ENCODE peak calls at places on chromosomes 4 and X, in eight cellular contexts. C, P, F, Q, T, J, N and X are unnamed samples.

GRCh38 chrX:16451331-16451730 is 198.6 kb upstream of the S100G start:
- DNase-seq in C (peak; percentile 56), P (no peak), F (no peak), Q (no peak), T (no peak), J (no peak), N (no peak), X (no peak)

GRCh38 chrX:2226182-2226581 is 274.6 kb downstream of the DHRSX start:
- DNase-seq in C (no peak), P (no peak), F (no peak), Q (no peak), T (no peak), J (no peak), N (no peak), X (no peak)

GRCh38 chr4:5967783-5968182 is 50.4 kb downstream of the C4orf50 start:
- DNase-seq in C (no peak), P (no peak), F (no peak), Q (no peak), T (no peak), J (no peak), N (no peak), X (no peak)

GRCh38 chrX:63664083-63664482 is 120.9 kb downstream of the ARHGEF9 start:
- DNase-seq in C (no peak), P (no peak), F (no peak), Q (no peak), T (no peak), J (no peak), N (no peak), X (no peak)

GRCh38 chr4:119570401-119570800 is 58.2 kb downstream of the PDE5A start:
- DNase-seq in C (no peak), P (no peak), F (no peak), Q (no peak), T (no peak), J (peak; percentile 42), N (peak; percentile 20), X (no peak)

GRCh38 chrX:15233416-15234015 is 36.4 kb downstream of the ASB9 start:
- DNase-seq in C (no peak), P (no peak), F (no peak), Q (no peak), T (no peak), J (no peak), N (no peak), X (no peak)

GRCh38 chr4:141011799-141012377 is 121.4 kb downstream of the RNF150 start:
- DNase-seq in C (no peak), P (no peak), F (no peak), Q (no peak), T (no peak), J (no peak), N (no peak), X (no peak)

GRCh38 chr4:30719363-30720020 is 677 bp upstream of the PCDH7 start:
- DNase-seq in C (peak; percentile 76), P (no peak), F (peak; percentile 58), Q (no peak), T (peak; percentile 32), J (peak; percentile 35), N (no peak), X (peak; percentile 73)

GRCh38 chr4:157076578-157076947 is 613 bp downstream of the GLRB start:
- DNase-seq in C (peak; percentile 30), P (no peak), F (peak; percentile 7), Q (no peak), T (peak; percentile 21), J (no peak), N (no peak), X (no peak)

GRCh38 chrX:18748499-18748898 is 41.1 kb downstream of the PPEF1 start:
- DNase-seq in C (no peak), P (no peak), F (no peak), Q (no peak), T (no peak), J (no peak), N (no peak), X (no peak)

GRCh38 chrX:150513564-150513963 is 54.9 kb upstream of the MTM1 start:
- DNase-seq in C (no peak), P (no peak), F (no peak), Q (no peak), T (no peak), J (no peak), N (no peak), X (no peak)

GRCh38 chrX:109600114-109600710 is 24.8 kb downstream of the KCNE5 start:
- DNase-seq in C (peak; percentile 21), P (no peak), F (no peak), Q (no peak), T (no peak), J (no peak), N (no peak), X (no peak)

GRCh38 chr4:129218355-129218754 is 122.4 kb downstream of the C4orf33 start:
- DNase-seq in C (peak; percentile 22), P (no peak), F (no peak), Q (no peak), T (no peak), J (peak; percentile 59), N (no peak), X (no peak)

GRCh38 chr4:169620846-169621228 is 459 bp downstream of the CLCN3 start:
- DNase-seq in C (peak; percentile 57), P (no peak), F (peak; percentile 19), Q (no peak), T (no peak), J (peak; percentile 24), N (no peak), X (no peak)

GRCh38 chr4:37422102-37422501 is 177.6 kb downstream of the NWD2 start:
- DNase-seq in C (no peak), P (no peak), F (no peak), Q (no peak), T (no peak), J (no peak), N (no peak), X (no peak)

GRCh38 chr4:154744341-154744948 is 645 bp downstream of the LRAT start:
- DNase-seq in C (no peak), P (no peak), F (no peak), Q (no peak), T (no peak), J (no peak), N (no peak), X (no peak)

GRCh38 chrX:85996555-85996954 is 50.8 kb downstream of the CHM start:
- DNase-seq in C (no peak), P (no peak), F (no peak), Q (no peak), T (no peak), J (no peak), N (no peak), X (no peak)

GRCh38 chrX:85994787-85995186 is 52.6 kb downstream of the CHM start:
- DNase-seq in C (no peak), P (no peak), F (no peak), Q (no peak), T (no peak), J (no peak), N (no peak), X (no peak)

GRCh38 chrX:85994228-85994627 is 53.1 kb downstream of the CHM start:
- DNase-seq in C (no peak), P (no peak), F (no peak), Q (no peak), T (no peak), J (no peak), N (no peak), X (no peak)

GRCh38 chrX:85993539-85994197 is 53.7 kb downstream of the CHM start:
- DNase-seq in C (no peak), P (no peak), F (no peak), Q (no peak), T (no peak), J (no peak), N (no peak), X (no peak)

DNA sequence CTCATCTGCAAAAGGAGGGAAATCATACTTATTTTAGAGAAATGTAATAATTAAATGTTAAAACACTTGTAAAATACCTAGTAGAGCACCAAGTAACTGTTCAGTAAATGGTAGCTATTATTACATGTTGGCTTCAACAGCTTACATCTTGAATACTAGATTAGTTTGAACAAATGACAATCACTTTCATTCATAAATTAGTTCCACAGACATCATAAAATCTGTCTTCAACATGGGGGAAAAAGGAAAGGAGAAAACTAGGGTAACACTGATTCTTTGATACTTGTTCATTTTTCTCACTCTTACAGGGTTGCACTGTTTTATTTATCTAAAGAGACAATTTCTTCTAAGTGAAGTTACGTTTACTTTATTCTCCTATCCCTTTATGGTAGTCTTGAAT is 51.7 kb downstream of the CHM start:
- DNase-seq in C (no peak), P (no peak), F (no peak), Q (no peak), T (no peak), J (no peak), N (no peak), X (no peak)
- TF ChIP-seq CTCF in C (no peak), P (no peak), F (no peak), Q (no peak), T (no peak), J (no peak), N (no peak), X (no peak)

DNA sequence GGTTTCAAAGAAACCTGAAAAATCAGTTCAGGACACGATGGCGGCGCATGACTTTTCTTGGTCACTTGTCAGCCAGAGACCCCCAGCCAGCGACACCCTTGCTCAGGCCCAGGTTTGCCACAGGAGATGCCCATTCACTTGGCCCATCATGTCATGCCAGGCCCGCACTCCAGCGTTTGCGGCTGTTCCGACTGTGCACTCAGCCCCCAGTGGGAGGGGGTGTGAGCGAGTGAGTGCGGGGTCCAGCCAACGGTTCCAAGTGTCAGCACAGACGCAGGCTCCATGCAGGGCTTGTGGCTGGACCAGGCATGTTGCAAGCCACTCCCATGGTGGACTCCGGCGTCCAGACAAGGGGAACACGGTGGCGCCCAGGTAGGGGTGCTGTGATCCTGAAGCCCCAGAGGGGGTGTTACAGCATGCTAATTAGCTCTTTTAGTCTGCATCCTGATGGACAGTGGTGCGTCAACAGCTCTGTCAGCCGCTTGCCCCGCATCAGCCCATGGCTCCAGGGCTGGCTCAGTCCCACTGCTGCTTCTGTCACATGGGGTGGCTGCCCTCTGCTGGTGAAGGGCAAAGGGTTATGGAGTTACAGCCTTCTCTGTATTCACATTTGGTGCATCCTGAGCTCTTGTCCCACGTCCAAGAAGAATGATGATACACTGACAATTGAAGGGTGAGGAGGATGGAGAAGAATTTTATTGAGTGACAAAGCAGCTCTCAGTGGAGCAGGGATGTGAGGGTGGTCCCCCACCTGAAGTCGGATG is 3.7 kb upstream of the MAEA start:
- DNase-seq in C (peak; percentile 77), P (no peak), F (no peak), Q (no peak), T (peak; percentile 29), J (no peak), N (no peak), X (no peak)
- TF ChIP-seq CTCF in C (peak; percentile 59), P (peak; percentile 48), F (no peak), Q (peak; percentile 15), T (peak; percentile 13), J (peak; percentile 19), N (peak; percentile 29), X (no peak)

DNA sequence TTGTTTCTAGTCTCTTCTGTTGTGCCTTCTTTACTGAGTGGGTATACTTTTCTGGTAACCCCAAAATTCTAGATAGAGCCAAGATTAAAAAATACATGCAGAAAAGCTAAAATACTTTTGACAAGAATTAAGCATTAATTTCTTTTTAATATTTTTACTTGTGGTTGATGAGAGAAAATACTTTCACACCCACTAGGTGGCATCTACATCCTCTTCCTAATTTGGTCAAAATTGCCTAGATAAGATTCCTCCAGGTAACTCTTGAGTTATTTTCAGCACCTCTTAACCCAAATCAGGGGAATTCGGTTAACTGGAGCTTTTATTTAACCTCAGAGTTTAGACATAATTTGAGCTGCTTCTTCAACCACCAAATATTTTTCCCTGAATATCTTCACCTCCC is 28.4 kb upstream of the COX7B2 start:
- DNase-seq in C (no peak), P (no peak), F (no peak), Q (no peak), T (peak; percentile 3), J (no peak), N (no peak), X (no peak)
- TF ChIP-seq CTCF in C (peak; percentile 40), P (peak; percentile 63), F (peak; percentile 68), Q (no peak), T (no peak), J (no peak), N (no peak), X (peak; percentile 21)

GRCh38 chr4:92305148-92305877 is 1.5 kb downstream of the GRID2 start:
- DNase-seq in C (peak; percentile 63), P (no peak), F (peak; percentile 86), Q (peak; percentile 52), T (peak; percentile 23), J (peak; percentile 39), N (no peak), X (no peak)
- TF ChIP-seq CTCF in C (no peak), P (no peak), F (no peak), Q (no peak), T (no peak), J (no peak), N (no peak), X (no peak)